ENCODE peak calls at places on chromosomes 16 and 17, in five cellular contexts. E is cardiac fibroblast, F is stomach, O is Caco-2, N is LNCaP clone FGC. J is an unnamed sample.

GRCh38 chr17:74779948-74780400 is 3.8 kb upstream of the NAT9 start:
- DNase-seq in O (no peak), F (peak; percentile 35), E (no peak), N (no peak), J (no peak)

GRCh38 chr17:74525781-74526288 is 5.4 kb downstream of the CD300LB start:
- DNase-seq in O (no peak), E (no peak), F (peak; percentile 15), N (no peak), J (no peak)

GRCh38 chr17:39753514-39754160 is 15.9 kb downstream of the GRB7 start:
- DNase-seq in F (peak; percentile 67), O (no peak), E (no peak), N (no peak), J (no peak)

GRCh38 chr17:67528751-67529436 is 151.8 kb downstream of the PITPNC1 start:
- DNase-seq in F (peak; percentile 80), O (no peak), E (peak; percentile 71), N (no peak), J (peak; percentile 55)

GRCh38 chr17:80364091-80364691 is 50.8 kb upstream of the ENDOV start:
- DNase-seq in O (peak; percentile 48), N (no peak), E (no peak), F (no peak), J (no peak)

GRCh38 chr17:63699638-63700527 is at the start of gene LIMD2:
- DNase-seq in F (peak; percentile 66), N (no peak), O (no peak), E (peak; percentile 38), J (peak; percentile 60)

GRCh38 chr17:46002311-46002972 is 3.4 kb downstream of the STH start:
- DNase-seq in E (peak; percentile 69), N (peak; percentile 23), F (peak; percentile 83), O (peak; percentile 73), J (peak; percentile 69)

GRCh38 chr16:31009894-31010293 is 544 bp downstream of the STX1B start:
- DNase-seq in N (no peak), F (no peak), O (no peak), E (no peak), J (no peak)

GRCh38 chr17:57948169-57948554 is 7.0 kb downstream of the CUEDC1 start:
- DNase-seq in E (peak; percentile 12), N (no peak), F (no peak), O (no peak), J (no peak)

GRCh38 chr16:87725596-87726235 is 40.1 kb downstream of the KLHDC4 start:
- DNase-seq in O (no peak), N (no peak), E (peak; percentile 43), F (no peak), J (no peak)

GRCh38 chr16:67077871-67078270 is 31.9 kb upstream of the PHAF1 start:
- DNase-seq in N (no peak), O (no peak), F (no peak), E (no peak), J (no peak)

GRCh38 chr17:78748730-78749317 is 33.2 kb downstream of the CYTH1 start:
- DNase-seq in E (peak; percentile 58), N (no peak), F (peak; percentile 62), O (no peak), J (no peak)

GRCh38 chr17:59439261-59439660 is 107.8 kb downstream of the YPEL2 start:
- DNase-seq in N (no peak), E (no peak), O (no peak), F (no peak), J (no peak)

GRCh38 chr16:53523126-53523804 is 20.3 kb upstream of the AKTIP start:
- DNase-seq in N (no peak), O (no peak), F (no peak), E (no peak), J (no peak)

GRCh38 chr17:58447039-58447975 is 30.0 kb upstream of the RNF43 start:
- DNase-seq in E (peak; percentile 91), F (peak; percentile 80), N (peak; percentile 74), O (peak; percentile 89), J (peak; percentile 60)

GRCh38 chr17:64694207-64694606 is 32.1 kb upstream of the SMURF2 start:
- DNase-seq in E (peak; percentile 69), O (no peak), F (peak; percentile 87), N (no peak), J (no peak)

GRCh38 chr17:46193246-46193625 is at the start of gene KANSL1:
- DNase-seq in N (peak; percentile 72), E (peak; percentile 93), F (peak; percentile 85), O (peak; percentile 93), J (peak; percentile 80)

GRCh38 chr16:53768593-53768992 is 64.6 kb downstream of the FTO start:
- DNase-seq in F (no peak), N (no peak), O (no peak), E (peak; percentile 90), J (no peak)

DNA sequence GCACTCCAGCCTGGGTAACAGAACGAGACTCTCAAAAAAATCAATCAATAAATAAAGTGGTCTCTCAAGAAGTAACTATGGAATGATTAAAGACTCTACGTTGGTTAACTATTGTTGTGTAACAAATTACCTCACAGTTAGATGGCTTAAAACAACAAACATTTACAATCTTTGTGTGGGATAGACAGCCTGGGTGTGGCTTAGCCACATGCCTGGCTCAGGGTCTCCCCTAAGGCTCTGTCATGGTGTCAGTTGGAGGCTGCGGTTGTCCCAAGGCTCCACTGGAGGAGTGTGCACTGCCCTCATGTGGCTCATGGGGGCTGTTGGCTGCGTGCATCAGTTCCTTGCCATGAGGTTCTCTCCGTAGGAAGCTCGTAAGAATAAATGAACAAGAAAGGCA is 294.5 kb downstream of the SNX29 start:
- DNase-seq in F (no peak), E (peak; percentile 11), O (peak; percentile 57), N (no peak), J (no peak)
- TF ChIP-seq CTCF in F (no peak), E (peak; percentile 33), O (peak; percentile 25), N (no peak), J (peak; percentile 36)

GRCh38 chr16:1918890-1919679 is 870 bp upstream of the HS3ST6 start:
- DNase-seq in O (no peak), F (no peak), E (no peak), N (no peak), J (no peak)
- TF ChIP-seq CTCF in O (no peak), F (no peak), E (no peak), N (no peak), J (no peak)

GRCh38 chr17:27747462-27748359 is 52.6 kb downstream of the NOS2 start:
- DNase-seq in F (no peak), E (no peak), O (peak; percentile 81), N (no peak), J (no peak)
- TF ChIP-seq CTCF in F (no peak), E (peak; percentile 30), O (peak; percentile 97), N (no peak), J (peak; percentile 53)

GRCh38 chr16:3264137-3265036 is 8.0 kb upstream of the MEFV start:
- DNase-seq in N (peak; percentile 95), E (peak; percentile 99), O (peak; percentile 99), F (peak; percentile 95), J (peak; percentile 90)
- TF ChIP-seq CTCF in N (peak; percentile 33), E (peak; percentile 28), O (no peak), F (no peak), J (peak; percentile 42)

DNA sequence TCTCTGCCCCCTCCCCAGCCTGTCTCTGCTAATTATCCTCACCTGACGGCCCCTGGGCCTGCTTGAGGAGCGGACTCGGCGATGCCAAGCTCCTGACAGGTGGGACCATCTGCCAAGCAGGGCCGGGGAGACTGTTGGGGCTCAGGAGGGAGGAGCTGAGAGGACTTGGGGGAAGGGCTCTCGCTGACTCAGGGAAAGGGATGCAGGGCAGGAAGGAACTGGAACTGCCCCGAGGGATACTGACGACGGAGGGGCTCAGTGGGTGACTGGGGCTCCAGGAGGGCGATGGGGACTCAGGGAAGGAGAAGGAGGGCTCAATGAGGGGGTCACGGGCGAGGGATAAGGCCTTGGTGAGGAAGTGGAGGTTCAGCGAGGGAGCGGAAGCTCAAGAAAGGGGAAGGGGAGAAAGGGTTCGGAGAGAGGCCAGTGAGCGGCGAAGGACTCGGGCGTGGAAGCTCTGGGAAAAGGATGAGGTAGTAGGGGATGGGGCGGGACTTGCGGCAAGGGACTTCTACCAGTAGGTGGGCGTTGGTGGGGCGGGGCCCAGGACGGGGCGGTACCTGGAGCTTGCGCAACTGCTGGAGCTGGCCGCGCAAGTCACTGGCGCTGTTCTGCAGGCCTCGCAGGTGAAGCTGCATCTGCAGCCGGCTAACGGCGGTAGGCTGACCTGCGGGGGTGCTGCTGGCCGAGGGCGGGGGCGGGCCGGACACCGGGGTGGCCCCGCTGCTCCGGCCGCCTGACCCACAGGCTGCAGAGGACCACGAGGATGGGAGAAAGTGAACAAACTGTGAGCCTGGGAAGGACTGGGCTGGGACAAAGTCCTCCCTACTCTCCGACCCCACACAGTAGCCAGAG is 46.5 kb downstream of the SRCIN1 start:
- DNase-seq in E (peak; percentile 73), F (peak; percentile 94), N (no peak), O (peak; percentile 97), J (peak; percentile 80)
- TF ChIP-seq CTCF in E (no peak), F (no peak), N (no peak), O (no peak), J (peak; percentile 41)

DNA sequence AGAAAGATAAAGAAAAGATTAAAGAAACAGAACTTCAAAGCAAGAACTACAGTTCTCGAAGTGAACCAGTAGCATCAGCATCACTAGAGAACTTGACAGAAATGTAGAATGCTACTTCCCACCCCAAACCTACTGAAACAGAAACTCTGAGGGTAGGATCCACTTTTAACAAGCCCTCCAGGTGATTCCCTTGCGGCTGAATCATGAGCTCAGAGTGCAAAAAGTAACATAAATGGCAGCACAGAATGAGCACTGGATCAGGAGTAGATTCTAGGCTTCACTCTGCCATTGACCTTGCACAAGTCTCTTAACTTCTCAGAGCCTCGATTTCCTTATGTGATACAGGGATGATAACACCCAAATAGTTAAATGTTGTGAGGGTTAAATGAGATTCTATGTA is 5.8 kb downstream of the TOM1L2 start:
- DNase-seq in F (no peak), N (no peak), O (no peak), E (no peak), J (no peak)
- TF ChIP-seq CTCF in F (no peak), N (no peak), O (no peak), E (no peak), J (no peak)

DNA sequence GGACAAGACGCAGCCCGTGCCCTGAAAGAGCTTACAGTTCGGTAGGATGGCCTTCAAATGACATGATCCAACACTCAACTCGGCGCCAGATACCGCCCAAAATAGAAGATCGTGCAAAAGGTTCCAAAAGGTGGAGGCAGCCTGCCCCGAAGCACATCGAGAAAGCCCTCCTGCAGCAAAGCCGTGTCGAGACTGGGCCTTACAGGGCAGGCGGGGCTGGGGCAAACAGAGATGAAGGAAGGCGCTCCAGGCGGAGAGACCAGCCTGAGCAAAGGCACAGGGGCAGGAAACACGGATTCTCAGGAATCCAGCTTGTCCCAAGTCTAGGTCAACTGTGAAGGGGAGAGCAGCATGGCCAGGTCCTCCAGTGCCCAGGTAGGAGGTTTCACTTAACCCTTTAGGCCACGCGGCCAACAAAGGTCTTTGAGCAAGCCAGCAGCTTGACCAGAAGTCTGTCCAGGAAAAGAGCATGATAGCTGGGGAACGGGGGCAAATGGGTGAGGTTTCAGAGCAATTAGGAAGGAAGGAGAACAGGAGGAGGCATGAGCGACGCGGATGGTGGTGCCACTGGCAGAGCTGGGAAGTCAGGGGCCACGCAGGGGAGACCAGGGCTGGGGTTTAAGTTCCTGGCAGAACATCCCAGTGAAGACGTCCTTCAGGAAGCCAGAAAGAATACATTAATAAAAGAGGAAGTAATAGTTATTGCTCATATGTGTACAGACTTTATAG is 21.2 kb upstream of the EIF1 start:
- DNase-seq in F (no peak), E (no peak), O (peak; percentile 35), N (no peak), J (no peak)
- TF ChIP-seq CTCF in F (no peak), E (no peak), O (no peak), N (no peak), J (no peak)

GRCh38 chr17:3335876-3336275 is 37.7 kb upstream of the OR3A1 start:
- DNase-seq in N (peak; percentile 1), O (no peak), F (no peak), E (no peak), J (no peak)
- TF ChIP-seq CTCF in N (peak; percentile 61), O (peak; percentile 20), F (no peak), E (no peak), J (no peak)

J was measured in progenitor cell of endocrine pancreas.